ENCODE peak calls at places on chromosomes 13 and 19, in four cellular contexts. H is ELF-1, P is A172, O is AG09319. Z is an unnamed sample.

GRCh38 chr13:25821761-25822160 is 230.1 kb downstream of the SHISA2 start:
- DNase-seq in H (no peak), P (no peak), O (no peak), Z (no peak)

GRCh38 chr13:23433171-23434153 is at the start of gene SACS:
- DNase-seq in H (peak), P (peak), O (no peak), Z (no peak)

GRCh38 chr19:53545271-53546065 is 7.5 kb downstream of the ZNF331 start:
- DNase-seq in H (peak), P (peak), O (peak), Z (no peak)

GRCh38 chr19:48637449-48637947 is 319 bp upstream of the DBP start:
- DNase-seq in H (peak), P (peak), O (peak), Z (peak)

GRCh38 chr13:100584901-100585300 is 3.7 kb downstream of the GGACT start:
- DNase-seq in H (no peak), P (no peak), O (no peak), Z (no peak)

GRCh38 chr13:19089315-19089714 is 92.3 kb downstream of the TUBA3C start:
- DNase-seq in H (no peak), P (no peak), O (no peak), Z (no peak)

GRCh38 chr13:20525601-20526544 is at the start of gene CRYL1:
- DNase-seq in H (peak), P (peak), O (no peak), Z (no peak)

GRCh38 chr19:2305974-2306806 is 1.8 kb downstream of the LINGO3 start:
- DNase-seq in H (no peak), P (no peak), O (no peak), Z (no peak)

GRCh38 chr13:49791214-49791752 is 1.2 kb downstream of the KPNA3 start:
- DNase-seq in H (no peak), P (peak), O (no peak), Z (peak)

GRCh38 chr13:78121459-78122348 is 203.1 kb upstream of the EDNRB start:
- DNase-seq in H (peak), P (peak), O (peak), Z (peak)

GRCh38 chr19:362683-363082 is 18.1 kb upstream of the MIER2 start:
- DNase-seq in H (no peak), P (no peak), O (no peak), Z (no peak)

GRCh38 chr13:60591348-60591747 is 194.3 kb downstream of the TDRD3 start:
- DNase-seq in H (no peak), P (peak), O (peak), Z (no peak)

GRCh38 chr19:50649433-50650391 is at the start of gene C19orf81:
- DNase-seq in H (peak), P (peak), O (no peak), Z (no peak)

GRCh38 chr13:48496271-48496670 is 36.6 kb downstream of the RCBTB2 start:
- DNase-seq in H (no peak), P (no peak), O (no peak), Z (no peak)

GRCh38 chr13:41751277-41751676 is 209.6 kb downstream of the VWA8 start:
- DNase-seq in H (no peak), P (peak), O (peak), Z (no peak)

GRCh38 chr13:39998166-39998565 is 342.7 kb downstream of the COG6 start:
- DNase-seq in H (no peak), P (no peak), O (no peak), Z (no peak)

GRCh38 chr13:32829676-32830091 is 186.5 kb upstream of the KL start:
- DNase-seq in H (peak), P (peak), O (no peak), Z (no peak)

Z was measured in LNCaP clone FGC.